ENCODE peak calls at places on chromosomes 5 and 9, in seven cellular contexts. P is heart right ventricle; B is fibroblast of lung; X is ovary; F is PC-3; I is endothelial cell of umbilical vein; E is effector memory CD4-positive, alpha-beta T cell. Y is an unnamed sample.

GRCh38 chr5:156383510-156383909 is 56.5 kb downstream of the SGCD start:
- DNase-seq in P (no peak), B (peak; percentile 59), X (no peak), F (no peak), I (no peak), E (no peak), Y (no peak)

GRCh38 chr5:165602529-165602928 is 2097.1 kb downstream of the MAT2B start:
- DNase-seq in P (no peak), B (no peak), X (no peak), F (no peak), I (no peak), E (no peak), Y (no peak)

GRCh38 chr5:5308319-5308718 is 114.2 kb upstream of the ICE1 start:
- DNase-seq in P (no peak), B (no peak), X (no peak), F (no peak), I (no peak), E (no peak), Y (no peak)

GRCh38 chr9:2560175-2560574 is 61.4 kb upstream of the VLDLR start:
- DNase-seq in P (no peak), B (no peak), X (no peak), F (no peak), I (no peak), E (no peak), Y (no peak)

GRCh38 chr9:95499847-95500246 is 16.9 kb downstream of the PTCH1 start:
- DNase-seq in P (no peak), B (peak; percentile 49), X (no peak), F (no peak), I (no peak), E (no peak), Y (no peak)

GRCh38 chr5:97764700-97765099 is 581.7 kb upstream of the RIOK2 start:
- DNase-seq in P (no peak), B (peak; percentile 75), X (no peak), F (peak; percentile 86), I (no peak), E (no peak), Y (peak; percentile 82)

GRCh38 chr5:124881333-124881732 is 134.9 kb upstream of the ZNF608 start:
- DNase-seq in P (no peak), B (no peak), X (no peak), F (no peak), I (no peak), E (no peak), Y (no peak)

GRCh38 chr5:114408847-114409246 is 47.0 kb downstream of the KCNN2 start:
- DNase-seq in P (no peak), B (no peak), X (no peak), F (no peak), I (no peak), E (no peak), Y (no peak)

GRCh38 chr5:142839711-142840441 is 69.7 kb downstream of the ARHGAP26 start:
- DNase-seq in P (peak; percentile 63), B (no peak), X (peak; percentile 72), F (peak; percentile 47), I (no peak), E (no peak), Y (no peak)

GRCh38 chr5:15620501-15620900 is 120.5 kb downstream of the FBXL7 start:
- DNase-seq in P (no peak), B (peak; percentile 91), X (no peak), F (no peak), I (peak; percentile 75), E (no peak), Y (no peak)

GRCh38 chr5:88588609-88589008 is 294.4 kb downstream of the MEF2C start:
- DNase-seq in P (no peak), B (no peak), X (no peak), F (no peak), I (no peak), E (no peak), Y (no peak)

GRCh38 chr9:91751922-91752321 is 198.1 kb downstream of the ROR2 start:
- DNase-seq in P (no peak), B (peak; percentile 87), X (no peak), F (no peak), I (no peak), E (no peak), Y (peak; percentile 34)

GRCh38 chr9:110126986-110127864 is 80.7 kb downstream of the C9orf152 start:
- DNase-seq in P (peak; percentile 90), B (peak; percentile 58), X (peak; percentile 82), F (no peak), I (peak; percentile 80), E (no peak), Y (no peak)

GRCh38 chr9:28079677-28080076 is 506.4 kb upstream of the C9orf72 start:
- DNase-seq in P (no peak), B (no peak), X (no peak), F (no peak), I (no peak), E (no peak), Y (no peak)

GRCh38 chr9:5582835-5583195 is 46.1 kb upstream of the RIC1 start:
- DNase-seq in P (peak; percentile 40), B (peak; percentile 81), X (peak; percentile 15), F (no peak), I (no peak), E (no peak), Y (no peak)

GRCh38 chr5:152288917-152289595 is 116.0 kb downstream of the NMUR2 start:
- DNase-seq in P (no peak), B (no peak), X (no peak), F (no peak), I (no peak), E (no peak), Y (no peak)

GRCh38 chr5:87954121-87954520 is 314.5 kb downstream of the TMEM161B start:
- DNase-seq in P (no peak), B (no peak), X (no peak), F (no peak), I (no peak), E (no peak), Y (no peak)

GRCh38 chr5:181219262-181220177 is 3.6 kb upstream of the TRIM41 start:
- DNase-seq in P (no peak), B (no peak), X (no peak), F (no peak), I (no peak), E (no peak), Y (no peak)

GRCh38 chr5:181215997-181216982 is 6.8 kb upstream of the TRIM41 start:
- DNase-seq in P (no peak), B (no peak), X (no peak), F (peak; percentile 65), I (no peak), E (no peak), Y (no peak)

GRCh38 chr5:181218795-181219124 is 4.3 kb upstream of the TRIM41 start:
- DNase-seq in P (no peak), B (no peak), X (no peak), F (no peak), I (no peak), E (no peak), Y (no peak)

GRCh38 chr5:181217805-181218065 is 5.3 kb upstream of the TRIM41 start:
- DNase-seq in P (no peak), B (no peak), X (no peak), F (no peak), I (no peak), E (peak; percentile 45), Y (no peak)

DNA sequence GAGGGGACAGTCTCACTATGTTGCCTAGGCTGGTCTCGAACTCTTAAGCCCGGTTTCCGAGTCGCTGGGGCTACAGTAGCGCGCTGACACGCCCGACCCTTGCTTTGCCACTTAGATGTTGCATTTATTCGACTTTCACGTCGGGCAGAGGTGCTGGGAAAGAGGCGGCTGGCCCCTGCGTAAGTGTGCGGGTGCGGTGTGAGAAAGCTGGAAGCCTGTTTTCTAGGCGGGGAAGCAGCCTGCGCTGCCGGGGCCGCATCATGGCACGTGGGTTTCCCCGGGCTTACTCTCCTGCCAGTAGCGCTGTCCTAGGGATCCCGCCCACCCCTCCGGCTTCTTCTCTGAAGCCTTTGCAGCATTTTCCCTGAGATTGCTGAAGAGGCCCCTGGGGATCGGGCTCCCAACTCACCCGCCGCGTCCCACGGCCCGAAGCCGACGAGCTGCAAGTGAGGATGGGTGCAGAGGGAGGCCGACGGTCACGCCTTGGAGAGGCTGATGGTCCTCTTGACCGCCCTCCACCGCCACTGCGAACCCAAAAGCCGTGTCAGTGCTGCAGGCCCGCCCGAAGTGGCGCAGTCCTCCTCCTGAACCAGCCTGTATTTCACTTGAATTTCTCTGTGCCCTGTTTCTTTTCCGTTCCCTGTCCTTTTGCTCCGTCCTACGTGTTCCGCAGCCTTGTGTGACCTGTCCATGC is 5.8 kb upstream of the TRIM41 start:
- DNase-seq in P (peak; percentile 44), B (peak; percentile 58), X (peak; percentile 55), F (peak; percentile 48), I (peak; percentile 47), E (peak; percentile 60), Y (peak; percentile 68)
- H3K27ac ChIP-seq in P (peak overlapping the region; percentile 63), B (no peak overlapping the region), X (peak overlapping the region; percentile 5), F (no peak overlapping the region), I (no peak overlapping the region), E (peak overlapping the region; percentile 67), Y (peak overlapping the region; percentile 79)

GRCh38 chr5:172573115-172573882 is 67.8 kb upstream of the NEURL1B start:
- DNase-seq in P (no peak), B (no peak), X (no peak), F (no peak), I (no peak), E (no peak), Y (no peak)
- H3K27ac ChIP-seq in P (no peak overlapping the region), B (no peak overlapping the region), X (no peak overlapping the region), F (no peak overlapping the region), I (no peak overlapping the region), E (no peak overlapping the region), Y (no peak overlapping the region)

DNA sequence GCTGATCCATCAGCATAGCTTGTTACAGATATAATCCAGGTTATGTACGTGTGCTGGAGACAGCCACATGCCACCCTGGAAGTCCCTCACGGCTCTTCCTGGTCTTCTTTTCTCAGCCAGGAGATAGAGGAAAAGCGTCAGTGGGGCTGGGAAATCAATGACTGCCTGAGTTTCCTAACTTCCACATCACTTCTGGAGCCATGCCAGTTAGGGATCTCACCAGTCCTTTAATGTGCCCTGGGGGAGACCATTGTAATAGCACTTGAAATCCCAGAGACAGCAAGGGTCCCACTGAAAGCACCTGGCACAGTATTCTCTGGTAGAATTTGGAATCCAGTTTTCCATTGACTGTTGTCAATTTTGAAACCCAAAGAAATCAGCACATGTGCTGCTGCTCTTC is 29.2 kb downstream of the ANXA2R start:
- DNase-seq in P (peak; percentile 30), B (peak; percentile 10), X (no peak), F (no peak), I (no peak), E (no peak), Y (no peak)
- H3K27ac ChIP-seq in P (peak overlapping the region; percentile 92), B (no peak overlapping the region), X (no peak overlapping the region), F (no peak overlapping the region), I (no peak overlapping the region), E (peak overlapping the region; percentile 92), Y (peak overlapping the region; percentile 98)

DNA sequence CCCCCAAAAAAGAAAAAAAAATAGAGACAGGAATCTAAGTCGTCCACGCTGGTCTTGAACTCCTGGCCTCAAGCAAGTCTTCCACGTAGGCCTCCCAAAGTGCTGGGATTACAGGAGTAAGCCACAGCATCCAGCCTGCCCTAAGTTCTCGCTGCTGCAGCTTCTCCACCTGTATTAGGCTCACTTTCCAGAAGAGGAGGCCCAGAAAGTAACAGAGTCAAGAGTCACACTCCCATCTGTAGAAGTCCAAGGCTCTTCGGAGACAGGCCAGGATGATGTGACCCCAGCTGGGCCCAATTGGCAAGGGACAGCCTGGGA is 1.8 kb downstream of the EEIG1 start:
- DNase-seq in P (no peak), B (no peak), X (no peak), F (no peak), I (no peak), E (no peak), Y (no peak)
- H3K27ac ChIP-seq in P (peak overlapping the region; percentile 80), B (peak overlapping the region; percentile 36), X (peak overlapping the region; percentile 41), F (no peak overlapping the region), I (no peak overlapping the region), E (peak overlapping the region; percentile 90), Y (peak overlapping the region; percentile 100)